ENCODE peak calls at places on chromosomes 5 and 9, in four cellular contexts. Z is lower leg skin, X is lung, Q is fibroblast of mammary gland. P is an unnamed sample.

GRCh38 chr5:96807099-96807654 is 568 bp downstream of the ERAP1 start:
- DNase-seq in Z (peak; percentile 50), X (peak; percentile 80), Q (peak; percentile 54), P (peak; percentile 67)

GRCh38 chr5:172715421-172715780 is 55.6 kb downstream of the DUSP1 start:
- DNase-seq in Z (no peak), X (no peak), Q (no peak), P (no peak)

GRCh38 chr5:174680901-174681565 is 43.3 kb upstream of the MSX2 start:
- DNase-seq in Z (no peak), X (no peak), Q (no peak), P (no peak)

GRCh38 chr5:128799945-128800344 is 165.3 kb upstream of the SLC27A6 start:
- DNase-seq in Z (no peak), X (no peak), Q (no peak), P (no peak)

GRCh38 chr9:3962467-3962866 is 337.4 kb downstream of the GLIS3 start:
- DNase-seq in Z (no peak), X (no peak), Q (peak; percentile 55), P (peak; percentile 89)

GRCh38 chr9:35917261-35917660 is 8.0 kb downstream of the SPAAR start:
- DNase-seq in Z (no peak), X (no peak), Q (no peak), P (no peak)

GRCh38 chr5:81361600-81361999 is 32.3 kb downstream of the ACOT12 start:
- DNase-seq in Z (no peak), X (no peak), Q (no peak), P (no peak)

GRCh38 chr9:27945386-27945785 is 372.1 kb upstream of the C9orf72 start:
- DNase-seq in Z (no peak), X (no peak), Q (peak; percentile 0), P (peak; percentile 47)

GRCh38 chr9:115264333-115264732 is 146.4 kb upstream of the TNC start:
- DNase-seq in Z (no peak), X (no peak), Q (peak; percentile 53), P (peak; percentile 52)

GRCh38 chr5:72852356-72852755 is 35.9 kb downstream of the TNPO1 start:
- DNase-seq in Z (no peak), X (no peak), Q (no peak), P (peak; percentile 83)

GRCh38 chr5:107582625-107583024 is 88.1 kb downstream of the EFNA5 start:
- DNase-seq in Z (no peak), X (no peak), Q (no peak), P (no peak)

GRCh38 chr5:73596705-73597328 is 29.2 kb upstream of the ARHGEF28 start:
- DNase-seq in Z (no peak), X (no peak), Q (peak; percentile 56), P (no peak)

GRCh38 chr9:19781240-19781639 is 7.6 kb downstream of the SLC24A2 start:
- DNase-seq in Z (no peak), X (no peak), Q (no peak), P (no peak)

GRCh38 chr5:147788023-147788422 is 5.5 kb upstream of the JAKMIP2 start:
- DNase-seq in Z (no peak), X (no peak), Q (no peak), P (no peak)

GRCh38 chr5:132070460-132071337 is 2.9 kb upstream of the CSF2 start:
- DNase-seq in Z (no peak), X (no peak), Q (peak; percentile 32), P (peak; percentile 5)

GRCh38 chr9:82880353-82880752 is 182.6 kb downstream of the RASEF start:
- DNase-seq in Z (no peak), X (no peak), Q (no peak), P (no peak)

GRCh38 chr5:141573489-141574121 is 45.2 kb downstream of the DIAPH1 start:
- DNase-seq in Z (no peak), X (no peak), Q (no peak), P (no peak)

GRCh38 chr9:104745852-104746251 is 1.6 kb upstream of the NIPSNAP3A start:
- DNase-seq in Z (no peak), X (no peak), Q (no peak), P (no peak)

GRCh38 chr5:96896806-96897205 is 20.5 kb downstream of the ERAP2 start:
- DNase-seq in Z (no peak), X (no peak), Q (no peak), P (no peak)

GRCh38 chr5:172943906-172944305 is 15.3 kb upstream of the RPL26L1 start:
- DNase-seq in Z (no peak), X (no peak), Q (no peak), P (no peak)

GRCh38 chr5:73672130-73672529 is 46.1 kb downstream of the ARHGEF28 start:
- DNase-seq in Z (no peak), X (no peak), Q (no peak), P (peak; percentile 30)

GRCh38 chr5:142872795-142873194 is 102.6 kb downstream of the ARHGAP26 start:
- DNase-seq in Z (no peak), X (no peak), Q (peak; percentile 70), P (no peak)

GRCh38 chr9:3527653-3527960 is 1.8 kb upstream of the RFX3 start:
- DNase-seq in Z (no peak), X (no peak), Q (peak; percentile 12), P (no peak)

GRCh38 chr5:54360089-54360488 is 49.7 kb upstream of the ARL15 start:
- DNase-seq in Z (peak; percentile 32), X (no peak), Q (peak; percentile 62), P (peak; percentile 10)

GRCh38 chr5:102341918-102342317 is 45.8 kb upstream of the SLCO4C1 start:
- DNase-seq in Z (no peak), X (no peak), Q (peak; percentile 1), P (no peak)

GRCh38 chr5:180139731-180140626 is 68.4 kb upstream of the RNF130 start:
- DNase-seq in Z (no peak), X (peak; percentile 22), Q (no peak), P (no peak)

GRCh38 chr5:91159647-91160046 is 223.5 kb downstream of the ARRDC3 start:
- DNase-seq in Z (no peak), X (no peak), Q (no peak), P (no peak)

GRCh38 chr5:80255425-80255751 is 460 bp downstream of the SERINC5 start:
- DNase-seq in Z (peak; percentile 57), X (peak; percentile 67), Q (peak; percentile 52), P (peak; percentile 58)

GRCh38 chr9:4026925-4027324 is 272.9 kb downstream of the GLIS3 start:
- DNase-seq in Z (no peak), X (no peak), Q (no peak), P (no peak)

GRCh38 chr5:16558984-16559629 is 57.7 kb downstream of the RETREG1 start:
- DNase-seq in Z (no peak), X (no peak), Q (no peak), P (no peak)

GRCh38 chr5:1762878-1763547 is 36.6 kb downstream of the MRPL36 start:
- DNase-seq in Z (no peak), X (no peak), Q (no peak), P (no peak)

GRCh38 chr9:1709347-1709746 is 305.8 kb upstream of the SMARCA2 start:
- DNase-seq in Z (no peak), X (no peak), Q (peak; percentile 22), P (no peak)

DNA sequence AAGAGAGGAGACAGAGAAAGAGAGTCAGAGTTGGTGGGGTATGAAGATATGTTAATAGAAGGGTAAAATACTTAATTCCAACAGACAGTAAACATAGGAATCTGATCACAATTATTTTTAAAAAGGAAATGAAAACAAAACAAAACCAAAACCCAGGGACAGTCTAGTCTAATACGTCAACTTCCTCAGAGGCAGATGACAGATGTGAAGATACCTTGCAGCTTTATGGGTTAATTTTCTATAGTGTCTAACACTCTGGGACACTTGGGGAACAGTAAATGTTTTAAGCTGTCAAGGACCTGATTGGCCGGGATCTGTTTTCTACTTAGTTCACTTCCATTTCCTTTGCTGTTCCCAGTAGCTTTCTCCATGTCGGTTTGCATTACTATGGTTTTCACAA is 216.6 kb downstream of the MCTP1 start:
- DNase-seq in Z (no peak), X (no peak), Q (no peak), P (no peak)
- H3K4me3 ChIP-seq in Z (no peak overlapping the region), X (no peak overlapping the region), Q (no peak overlapping the region), P (no peak overlapping the region)

DNA sequence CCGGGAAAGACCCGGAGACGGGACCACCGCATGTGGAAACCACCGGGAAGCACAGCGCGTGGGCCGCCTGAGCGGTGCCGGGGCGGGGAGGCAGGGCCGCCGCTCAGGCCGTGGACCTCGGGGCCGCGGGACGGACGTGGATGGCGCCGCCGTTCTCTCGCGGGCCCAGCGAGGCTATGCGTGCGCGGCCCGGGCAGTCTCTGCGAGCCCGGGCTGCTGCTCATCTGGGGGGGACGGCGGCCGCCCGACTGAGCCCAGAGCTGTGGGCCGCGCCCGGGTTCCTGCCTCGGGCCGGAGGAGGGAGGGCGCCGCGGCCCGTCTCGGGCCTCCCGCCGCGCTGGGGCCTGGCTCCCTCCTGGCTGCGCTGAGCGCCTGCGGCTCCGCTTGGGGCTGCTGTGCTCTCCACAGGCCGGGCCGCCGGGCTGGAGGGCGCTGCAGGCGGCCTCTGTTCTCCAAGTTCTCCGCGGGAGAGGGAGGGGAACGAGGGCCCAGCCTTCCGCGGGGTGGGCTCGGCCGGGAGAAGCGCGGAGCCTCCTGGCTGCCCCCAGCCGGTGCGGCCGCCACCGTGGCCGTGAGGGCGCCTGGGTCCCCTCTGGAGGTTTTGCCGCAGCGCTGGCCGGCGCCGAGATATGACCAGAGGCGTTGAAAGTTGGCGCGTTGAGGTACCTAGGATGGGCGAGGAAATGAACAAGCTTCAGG is 13.7 kb downstream of the RABL6 start:
- DNase-seq in Z (no peak), X (no peak), Q (peak; percentile 20), P (peak; percentile 20)
- TF ChIP-seq CTCF in Z (no peak), X (no peak), Q (no peak), P (no peak)

GRCh38 chr5:42948961-42949347 is 91.2 kb downstream of the ANXA2R start:
- DNase-seq in Z (no peak), X (no peak), Q (no peak), P (no peak)
- H3K4me3 ChIP-seq in Z (no peak overlapping the region), X (no peak overlapping the region), Q (no peak overlapping the region), P (peak overlapping the region; percentile 33)

DNA sequence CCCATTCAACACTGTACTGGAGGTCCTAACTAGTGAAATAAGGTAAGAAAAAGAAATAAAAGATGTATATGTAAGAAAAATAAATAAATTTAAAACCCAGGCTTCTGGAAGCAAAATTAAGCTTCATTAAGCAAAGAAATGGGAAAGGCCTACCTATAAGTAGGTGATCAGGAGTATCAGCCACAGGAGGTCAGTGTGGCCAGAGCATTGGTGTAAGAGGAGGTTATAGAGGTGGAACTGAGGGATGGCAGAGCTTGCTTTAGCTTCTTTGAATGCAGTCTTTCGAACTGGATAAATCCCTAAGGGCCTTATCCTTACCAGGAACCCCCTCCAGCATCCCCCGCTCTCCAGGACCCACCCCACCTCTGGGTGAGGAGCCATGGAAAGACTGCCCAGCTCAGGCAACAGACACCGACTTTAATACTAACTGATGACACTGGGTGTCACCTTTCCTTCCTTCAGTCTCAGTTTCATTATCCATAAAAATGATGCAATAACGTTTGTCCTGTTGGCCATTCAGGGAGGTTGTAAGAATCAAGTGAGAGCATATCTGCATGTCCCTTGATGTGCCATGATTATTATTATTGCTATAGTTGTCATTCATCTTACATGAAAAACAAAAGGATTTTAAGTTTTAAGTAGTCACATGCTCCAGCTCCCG is 50.9 kb upstream of the CTNNA1 start:
- DNase-seq in Z (no peak), X (no peak), Q (no peak), P (peak; percentile 53)
- TF ChIP-seq CTCF in Z (no peak), X (no peak), Q (no peak), P (no peak)

DNA sequence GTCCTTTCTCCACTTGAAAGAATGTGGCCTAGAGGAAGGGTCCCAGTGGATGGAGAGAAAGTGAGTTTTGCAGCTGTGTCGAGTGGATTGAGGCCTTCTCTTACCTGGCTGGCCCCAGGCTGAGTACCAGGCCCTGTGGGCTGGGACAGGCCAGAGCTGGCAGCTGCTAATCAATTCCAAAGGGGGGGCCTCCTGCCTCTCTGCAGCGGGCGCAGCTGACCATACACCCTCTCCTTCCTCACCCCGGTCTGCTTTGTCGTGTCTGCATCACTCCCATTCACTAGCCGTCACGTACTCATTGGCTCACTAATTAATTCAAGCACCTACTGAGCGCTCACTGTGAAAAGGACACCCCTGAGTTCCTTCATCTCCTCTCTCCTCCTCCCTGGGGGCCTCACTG is 58.4 kb upstream of the PITX1 start:
- DNase-seq in Z (no peak), X (no peak), Q (no peak), P (no peak)
- H3K4me3 ChIP-seq in Z (no peak overlapping the region), X (no peak overlapping the region), Q (no peak overlapping the region), P (no peak overlapping the region)

P was measured in fibroblast of villous mesenchyme.